ENCODE peak calls at places on chromosomes 2 and 18, in ten cellular contexts. C is activated CD8-positive, alpha-beta memory T cell treated with anti-CD3 and anti-CD28 coated beads, Interleukin-2, amount 50 U/mL, for 48 hours; Y is fibroblast of mammary gland; O is lower lobe of right lung; F is M059J; V is tibial artery; T is upper lobe of right lung; L is activated CD4-positive, alpha-beta T cell treated with anti-CD3 and anti-CD28 coated beads, Interleukin-2, amount 10 ng/mL, durations not matched to agents 7 days and 5 days; B is SW480; Q is dorsolateral prefrontal cortex. M is an unnamed sample.

GRCh38 chr2:54000524-54000923 is 29.7 kb upstream of the PSME4 start:
- DNase-seq in C (no peak), L (no peak), B (peak), F (no peak), O (no peak), T (no peak), Y (no peak), Q (no peak), V (no peak), M (no peak)

GRCh38 chr2:225779829-225780228 is 380.3 kb downstream of the NYAP2 start:
- DNase-seq in O (no peak), T (no peak), Y (peak), B (no peak), V (no peak), F (no peak), Q (no peak), L (no peak), C (no peak), M (no peak)

GRCh38 chr2:228652366-228652765 is 470.9 kb upstream of the SPHKAP start:
- DNase-seq in Q (no peak), C (no peak), Y (peak), O (no peak), L (no peak), F (no peak), V (no peak), B (no peak), T (no peak), M (no peak)

GRCh38 chr2:197248623-197249022 is 62.0 kb downstream of the ANKRD44 start:
- DNase-seq in C (no peak), Y (peak), F (no peak), Q (peak), B (no peak), T (no peak), O (no peak), V (no peak), L (peak), M (no peak)

GRCh38 chr2:150620371-150620770 is 132.9 kb upstream of the RND3 start:
- DNase-seq in O (no peak), Y (no peak), B (no peak), L (no peak), C (no peak), F (no peak), V (no peak), T (no peak), Q (no peak), M (no peak)

GRCh38 chr18:51643483-51643882 is 446.0 kb upstream of the MEX3C start:
- DNase-seq in L (no peak), Q (no peak), T (no peak), F (no peak), V (no peak), B (no peak), C (no peak), Y (no peak), O (no peak), M (no peak)

GRCh38 chr18:26386002-26386401 is 159.8 kb downstream of the TAF4B start:
- DNase-seq in T (no peak), L (no peak), Y (peak), C (no peak), F (peak), B (no peak), O (no peak), V (no peak), Q (no peak), M (no peak)

GRCh38 chr18:56639094-56639361 is 636 bp upstream of the TXNL1 start:
- DNase-seq in F (no peak), Y (no peak), L (no peak), Q (no peak), B (no peak), O (no peak), C (no peak), V (no peak), T (no peak), M (no peak)

GRCh38 chr2:220455389-220455788 is 828.0 kb downstream of the SLC4A3 start:
- DNase-seq in C (no peak), B (no peak), T (no peak), Q (no peak), Y (no peak), O (no peak), V (no peak), F (no peak), L (no peak), M (no peak)

GRCh38 chr2:17272170-17272569 is 246.1 kb downstream of the RAD51AP2 start:
- DNase-seq in T (no peak), O (no peak), L (no peak), Y (no peak), B (no peak), C (no peak), F (no peak), V (no peak), Q (no peak), M (no peak)

GRCh38 chr2:78601113-78601512 is 424.4 kb upstream of the REG3G start:
- DNase-seq in O (no peak), C (no peak), B (no peak), Y (no peak), Q (no peak), T (no peak), F (no peak), L (no peak), V (no peak), M (no peak)

GRCh38 chr2:238459081-238459629 is 32.4 kb downstream of the ASB1 start:
- DNase-seq in Y (peak), F (peak), T (no peak), C (no peak), V (peak), O (no peak), Q (peak), B (no peak), L (peak), M (no peak)

GRCh38 chr2:62663443-62663842 is 42.1 kb upstream of the EHBP1 start:
- DNase-seq in O (no peak), L (no peak), Y (peak), F (peak), T (no peak), B (no peak), Q (no peak), V (no peak), C (no peak), M (no peak)

GRCh38 chr18:60892855-60893254 is 440.4 kb upstream of the CDH20 start:
- DNase-seq in C (no peak), T (peak), O (no peak), F (peak), B (peak), Q (no peak), V (no peak), L (no peak), Y (peak), M (no peak)

M was measured in effector memory CD4-positive, alpha-beta T cell.